ENCODE peak calls at places on chromosome 10, in nine cellular contexts. One of them, this sample, is unnamed.

GRCh38 chr10:15780353-15781135 is 60.8 kb upstream of the ITGA8 start:
- DNase-seq in pancreas: no peak
- DNase-seq in upper lobe of right lung: no peak
- DNase-seq in right cardiac atrium: peak; percentile 69
- DNase-seq in PC-3: peak; percentile 13
- DNase-seq in right atrium auricular region: no peak
- DNase-seq in H1: no peak
- DNase-seq in heart right ventricle: peak; percentile 43
- DNase-seq in naive thymus-derived CD4-positive, alpha-beta T cell: no peak
- DNase-seq in this sample: no peak

GRCh38 chr10:6050801-6051445 is 11.2 kb downstream of the IL2RA start:
- DNase-seq in pancreas: no peak
- DNase-seq in upper lobe of right lung: peak; percentile 75
- DNase-seq in right cardiac atrium: peak; percentile 65
- DNase-seq in PC-3: peak; percentile 44
- DNase-seq in right atrium auricular region: peak; percentile 71
- DNase-seq in H1: no peak
- DNase-seq in heart right ventricle: peak; percentile 69
- DNase-seq in naive thymus-derived CD4-positive, alpha-beta T cell: peak; percentile 62
- DNase-seq in this sample: peak; percentile 79

GRCh38 chr10:127452568-127452967 is 96.5 kb upstream of the NPS start:
- DNase-seq in pancreas: no peak
- DNase-seq in upper lobe of right lung: no peak
- DNase-seq in right cardiac atrium: no peak
- DNase-seq in PC-3: no peak
- DNase-seq in right atrium auricular region: no peak
- DNase-seq in H1: no peak
- DNase-seq in heart right ventricle: no peak
- DNase-seq in naive thymus-derived CD4-positive, alpha-beta T cell: no peak
- DNase-seq in this sample: no peak

GRCh38 chr10:50272531-50272930 is 21.2 kb upstream of the ASAH2 start:
- DNase-seq in pancreas: no peak
- DNase-seq in upper lobe of right lung: no peak
- DNase-seq in right cardiac atrium: no peak
- DNase-seq in PC-3: no peak
- DNase-seq in right atrium auricular region: no peak
- DNase-seq in H1: no peak
- DNase-seq in heart right ventricle: no peak
- DNase-seq in naive thymus-derived CD4-positive, alpha-beta T cell: no peak
- DNase-seq in this sample: no peak

GRCh38 chr10:44463511-44464121 is 78.7 kb upstream of the CXCL12 start:
- DNase-seq in pancreas: no peak
- DNase-seq in upper lobe of right lung: no peak
- DNase-seq in right cardiac atrium: no peak
- DNase-seq in PC-3: no peak
- DNase-seq in right atrium auricular region: no peak
- DNase-seq in H1: no peak
- DNase-seq in heart right ventricle: no peak
- DNase-seq in naive thymus-derived CD4-positive, alpha-beta T cell: no peak
- DNase-seq in this sample: no peak

GRCh38 chr10:36114141-36114540 is 472.0 kb upstream of the FZD8 start:
- DNase-seq in pancreas: no peak
- DNase-seq in upper lobe of right lung: no peak
- DNase-seq in right cardiac atrium: no peak
- DNase-seq in PC-3: peak; percentile 33
- DNase-seq in right atrium auricular region: no peak
- DNase-seq in H1: no peak
- DNase-seq in heart right ventricle: no peak
- DNase-seq in naive thymus-derived CD4-positive, alpha-beta T cell: no peak
- DNase-seq in this sample: no peak

GRCh38 chr10:36506696-36507477 is 618.5 kb upstream of the ANKRD30A start:
- DNase-seq in pancreas: no peak
- DNase-seq in upper lobe of right lung: no peak
- DNase-seq in right cardiac atrium: no peak
- DNase-seq in PC-3: no peak
- DNase-seq in right atrium auricular region: no peak
- DNase-seq in H1: no peak
- DNase-seq in heart right ventricle: no peak
- DNase-seq in naive thymus-derived CD4-positive, alpha-beta T cell: no peak
- DNase-seq in this sample: no peak

GRCh38 chr10:93254180-93254847 is 180.6 kb downstream of the CYP26A1 start:
- DNase-seq in pancreas: no peak
- DNase-seq in upper lobe of right lung: no peak
- DNase-seq in right cardiac atrium: no peak
- DNase-seq in PC-3: no peak
- DNase-seq in right atrium auricular region: no peak
- DNase-seq in H1: no peak
- DNase-seq in heart right ventricle: no peak
- DNase-seq in naive thymus-derived CD4-positive, alpha-beta T cell: no peak
- DNase-seq in this sample: peak; percentile 52

GRCh38 chr10:66795871-66796270 is 130.0 kb upstream of the LRRTM3 start:
- DNase-seq in pancreas: no peak
- DNase-seq in upper lobe of right lung: no peak
- DNase-seq in right cardiac atrium: no peak
- DNase-seq in PC-3: no peak
- DNase-seq in right atrium auricular region: no peak
- DNase-seq in H1: no peak
- DNase-seq in heart right ventricle: no peak
- DNase-seq in naive thymus-derived CD4-positive, alpha-beta T cell: no peak
- DNase-seq in this sample: no peak

GRCh38 chr10:60433684-60434083 is 44.0 kb upstream of the ANK3 start:
- DNase-seq in pancreas: no peak
- DNase-seq in upper lobe of right lung: no peak
- DNase-seq in right cardiac atrium: no peak
- DNase-seq in PC-3: peak; percentile 61
- DNase-seq in right atrium auricular region: no peak
- DNase-seq in H1: no peak
- DNase-seq in heart right ventricle: no peak
- DNase-seq in naive thymus-derived CD4-positive, alpha-beta T cell: no peak
- DNase-seq in this sample: no peak

GRCh38 chr10:77230194-77230593 is 407.4 kb downstream of the KCNMA1 start:
- DNase-seq in pancreas: no peak
- DNase-seq in upper lobe of right lung: no peak
- DNase-seq in right cardiac atrium: no peak
- DNase-seq in PC-3: peak; percentile 93
- DNase-seq in right atrium auricular region: no peak
- DNase-seq in H1: no peak
- DNase-seq in heart right ventricle: no peak
- DNase-seq in naive thymus-derived CD4-positive, alpha-beta T cell: no peak
- DNase-seq in this sample: no peak

GRCh38 chr10:22365233-22365632 is 19.9 kb downstream of the SPAG6 start:
- DNase-seq in pancreas: no peak
- DNase-seq in upper lobe of right lung: no peak
- DNase-seq in right cardiac atrium: no peak
- DNase-seq in PC-3: no peak
- DNase-seq in right atrium auricular region: no peak
- DNase-seq in H1: no peak
- DNase-seq in heart right ventricle: no peak
- DNase-seq in naive thymus-derived CD4-positive, alpha-beta T cell: no peak
- DNase-seq in this sample: no peak

GRCh38 chr10:124264271-124264670 is 154.5 kb downstream of the OAT start:
- DNase-seq in pancreas: no peak
- DNase-seq in upper lobe of right lung: peak; percentile 22
- DNase-seq in right cardiac atrium: no peak
- DNase-seq in PC-3: no peak
- DNase-seq in right atrium auricular region: no peak
- DNase-seq in H1: no peak
- DNase-seq in heart right ventricle: no peak
- DNase-seq in naive thymus-derived CD4-positive, alpha-beta T cell: no peak
- DNase-seq in this sample: no peak

GRCh38 chr10:96830511-96831199 is 1.4 kb upstream of the LCOR start:
- DNase-seq in pancreas: no peak
- DNase-seq in upper lobe of right lung: no peak
- DNase-seq in right cardiac atrium: peak; percentile 33
- DNase-seq in PC-3: peak; percentile 81
- DNase-seq in right atrium auricular region: peak; percentile 69
- DNase-seq in H1: no peak
- DNase-seq in heart right ventricle: peak; percentile 54
- DNase-seq in naive thymus-derived CD4-positive, alpha-beta T cell: peak; percentile 35
- DNase-seq in this sample: peak; percentile 31

GRCh38 chr10:52410916-52411315 is 96.8 kb downstream of the DKK1 start:
- DNase-seq in pancreas: no peak
- DNase-seq in upper lobe of right lung: no peak
- DNase-seq in right cardiac atrium: no peak
- DNase-seq in PC-3: no peak
- DNase-seq in right atrium auricular region: no peak
- DNase-seq in H1: no peak
- DNase-seq in heart right ventricle: no peak
- DNase-seq in naive thymus-derived CD4-positive, alpha-beta T cell: no peak
- DNase-seq in this sample: no peak

GRCh38 chr10:22335204-22335956 is 9.9 kb upstream of the SPAG6 start:
- DNase-seq in pancreas: peak; percentile 68
- DNase-seq in upper lobe of right lung: peak; percentile 76
- DNase-seq in right cardiac atrium: peak; percentile 58
- DNase-seq in PC-3: peak; percentile 26
- DNase-seq in right atrium auricular region: no peak
- DNase-seq in H1: no peak
- DNase-seq in heart right ventricle: no peak
- DNase-seq in naive thymus-derived CD4-positive, alpha-beta T cell: peak; percentile 61
- DNase-seq in this sample: peak; percentile 48

DNA sequence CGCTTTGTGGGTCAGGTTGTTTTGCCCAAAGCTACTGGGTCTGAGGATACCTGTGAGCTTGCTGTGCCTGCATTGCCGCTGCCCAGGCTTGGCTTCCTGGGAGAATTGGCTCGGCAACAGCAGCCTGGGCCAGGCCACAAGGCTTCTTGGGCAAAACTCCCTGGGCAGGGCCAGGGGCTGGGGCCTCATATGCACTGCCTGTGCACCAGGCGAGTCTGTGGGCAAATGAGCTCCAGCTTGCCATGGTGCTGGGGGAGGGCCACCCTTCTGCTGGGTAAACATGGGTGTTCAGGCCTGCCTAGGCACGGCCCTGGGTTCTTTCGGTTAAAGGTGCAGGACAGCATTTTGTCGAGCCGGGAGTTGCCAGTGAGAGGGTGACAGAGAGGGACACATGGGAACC is 19.4 kb downstream of the ZMIZ1 start:
- DNase-seq in pancreas: peak; percentile 91
- DNase-seq in upper lobe of right lung: peak; percentile 78
- DNase-seq in right cardiac atrium: no peak
- DNase-seq in PC-3: no peak
- DNase-seq in right atrium auricular region: no peak
- DNase-seq in H1: no peak
- DNase-seq in heart right ventricle: no peak
- DNase-seq in naive thymus-derived CD4-positive, alpha-beta T cell: no peak
- DNase-seq in this sample: peak; percentile 65
- H3K27ac ChIP-seq in pancreas: peak overlapping the region; percentile 44
- H3K27ac ChIP-seq in upper lobe of right lung: no peak overlapping the region
- H3K27ac ChIP-seq in right cardiac atrium: peak overlapping the region; percentile 1
- H3K27ac ChIP-seq in PC-3: no peak overlapping the region
- H3K27ac ChIP-seq in right atrium auricular region: peak overlapping the region; percentile 63
- H3K27ac ChIP-seq in H1: no peak overlapping the region
- H3K27ac ChIP-seq in heart right ventricle: peak overlapping the region; percentile 5
- H3K27ac ChIP-seq in naive thymus-derived CD4-positive, alpha-beta T cell: no peak overlapping the region
- H3K27ac ChIP-seq in this sample: peak overlapping the region; percentile 65

GRCh38 chr10:81847675-81848074 is 27.3 kb upstream of the NRG3 start:
- DNase-seq in pancreas: no peak
- DNase-seq in upper lobe of right lung: no peak
- DNase-seq in right cardiac atrium: no peak
- DNase-seq in PC-3: no peak
- DNase-seq in right atrium auricular region: no peak
- DNase-seq in H1: no peak
- DNase-seq in heart right ventricle: no peak
- DNase-seq in naive thymus-derived CD4-positive, alpha-beta T cell: no peak
- DNase-seq in this sample: no peak

GRCh38 chr10:81843042-81843441 is 32.0 kb upstream of the NRG3 start:
- DNase-seq in pancreas: no peak
- DNase-seq in upper lobe of right lung: no peak
- DNase-seq in right cardiac atrium: no peak
- DNase-seq in PC-3: no peak
- DNase-seq in right atrium auricular region: no peak
- DNase-seq in H1: no peak
- DNase-seq in heart right ventricle: no peak
- DNase-seq in naive thymus-derived CD4-positive, alpha-beta T cell: no peak
- DNase-seq in this sample: no peak

GRCh38 chr10:81848931-81849330 is 26.1 kb upstream of the NRG3 start:
- DNase-seq in pancreas: no peak
- DNase-seq in upper lobe of right lung: no peak
- DNase-seq in right cardiac atrium: no peak
- DNase-seq in PC-3: no peak
- DNase-seq in right atrium auricular region: no peak
- DNase-seq in H1: no peak
- DNase-seq in heart right ventricle: no peak
- DNase-seq in naive thymus-derived CD4-positive, alpha-beta T cell: no peak
- DNase-seq in this sample: no peak

DNA sequence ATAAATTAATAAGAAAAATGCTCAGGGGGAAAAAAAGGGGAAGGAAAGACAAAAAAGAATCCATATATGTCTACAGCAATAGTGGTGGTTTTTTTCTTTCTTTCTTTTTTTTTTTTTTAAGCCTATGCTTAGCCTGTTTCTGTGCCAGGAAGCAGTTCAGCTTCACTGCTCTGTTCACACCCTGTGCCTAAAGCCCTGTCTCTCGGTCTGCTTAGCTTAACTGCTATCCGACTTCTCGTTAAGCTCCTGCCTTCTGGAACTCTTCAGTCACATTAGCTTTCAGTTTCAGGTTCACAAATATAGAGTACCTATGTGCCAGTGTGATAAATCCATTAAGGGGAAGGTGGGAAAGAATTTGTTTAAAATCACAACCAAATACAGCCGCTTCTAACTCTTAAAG is 26.5 kb upstream of the NRG3 start:
- DNase-seq in pancreas: no peak
- DNase-seq in upper lobe of right lung: no peak
- DNase-seq in right cardiac atrium: no peak
- DNase-seq in PC-3: no peak
- DNase-seq in right atrium auricular region: no peak
- DNase-seq in H1: no peak
- DNase-seq in heart right ventricle: no peak
- DNase-seq in naive thymus-derived CD4-positive, alpha-beta T cell: no peak
- DNase-seq in this sample: no peak
- H3K9me3 ChIP-seq in pancreas: no peaks in the 10 kb centered on the region
- H3K9me3 ChIP-seq in upper lobe of right lung: no peaks in the 10 kb centered on the region
- H3K9me3 ChIP-seq in right cardiac atrium: no peaks in the 10 kb centered on the region
- H3K9me3 ChIP-seq in PC-3: no peaks in the 10 kb centered on the region
- H3K9me3 ChIP-seq in right atrium auricular region: no peaks in the 10 kb centered on the region
- H3K9me3 ChIP-seq in H1: no peaks in the 10 kb centered on the region
- H3K9me3 ChIP-seq in heart right ventricle: peaks cover 1% of the 10 kb centered on the region
- H3K9me3 ChIP-seq in naive thymus-derived CD4-positive, alpha-beta T cell: no peaks in the 10 kb centered on the region
- H3K9me3 ChIP-seq in this sample: no peaks in the 10 kb centered on the region

GRCh38 chr10:71390921-71391690 is 5.6 kb upstream of the CDH23 start:
- DNase-seq in pancreas: no peak
- DNase-seq in upper lobe of right lung: peak; percentile 12
- DNase-seq in right cardiac atrium: no peak
- DNase-seq in PC-3: no peak
- DNase-seq in right atrium auricular region: peak; percentile 36
- DNase-seq in H1: no peak
- DNase-seq in heart right ventricle: no peak
- DNase-seq in naive thymus-derived CD4-positive, alpha-beta T cell: no peak
- DNase-seq in this sample: no peak
- H3K27me3 ChIP-seq in pancreas: no peaks in the 10 kb centered on the region
- H3K27me3 ChIP-seq in upper lobe of right lung: peaks cover 7% of the 10 kb centered on the region
- H3K27me3 ChIP-seq in right cardiac atrium: no peaks in the 10 kb centered on the region
- H3K27me3 ChIP-seq in PC-3: peaks cover 12% of the 10 kb centered on the region
- H3K27me3 ChIP-seq in right atrium auricular region: no peaks in the 10 kb centered on the region
- H3K27me3 ChIP-seq in H1: no peaks in the 10 kb centered on the region
- H3K27me3 ChIP-seq in heart right ventricle: no peaks in the 10 kb centered on the region
- H3K27me3 ChIP-seq in naive thymus-derived CD4-positive, alpha-beta T cell: peaks cover 8% of the 10 kb centered on the region
- H3K27me3 ChIP-seq in this sample: no peaks in the 10 kb centered on the region

DNA sequence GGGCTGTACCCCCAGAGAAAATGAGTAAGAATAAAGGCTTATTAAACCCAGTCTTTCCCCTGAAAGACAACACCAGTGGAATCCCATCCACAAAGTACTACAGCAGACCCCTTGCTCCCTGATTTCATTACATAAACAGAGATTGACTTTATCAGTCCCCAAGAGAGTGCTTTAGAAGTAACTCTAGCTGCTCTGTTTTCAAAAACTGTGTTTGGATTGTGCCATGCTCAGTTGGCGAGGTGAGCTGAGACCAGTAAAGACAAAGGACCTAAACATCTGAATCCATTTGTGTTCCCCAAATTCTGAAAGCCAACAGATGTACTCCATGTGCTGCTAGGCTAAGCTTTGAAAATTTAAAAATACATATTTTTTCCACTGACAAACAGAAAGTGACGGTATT is 127.0 kb downstream of the ATE1 start:
- DNase-seq in pancreas: no peak
- DNase-seq in upper lobe of right lung: no peak
- DNase-seq in right cardiac atrium: no peak
- DNase-seq in PC-3: no peak
- DNase-seq in right atrium auricular region: no peak
- DNase-seq in H1: no peak
- DNase-seq in heart right ventricle: no peak
- DNase-seq in naive thymus-derived CD4-positive, alpha-beta T cell: no peak
- DNase-seq in this sample: no peak
- H3K27ac ChIP-seq in pancreas: no peak overlapping the region
- H3K27ac ChIP-seq in upper lobe of right lung: no peak overlapping the region
- H3K27ac ChIP-seq in right cardiac atrium: no peak overlapping the region
- H3K27ac ChIP-seq in PC-3: no peak overlapping the region
- H3K27ac ChIP-seq in right atrium auricular region: no peak overlapping the region
- H3K27ac ChIP-seq in H1: no peak overlapping the region
- H3K27ac ChIP-seq in heart right ventricle: no peak overlapping the region
- H3K27ac ChIP-seq in naive thymus-derived CD4-positive, alpha-beta T cell: no peak overlapping the region
- H3K27ac ChIP-seq in this sample: no peak overlapping the region

This sample was measured in right lobe of liver.